ENCODE peak calls at places on chromosomes 13 and 19, in five cellular contexts. P is foreskin fibroblast, N is breast epithelium, J is activated B cell treated with CpG ODN at 0.5 μM for 24 hours, Y is HCT116. X is an unnamed sample.

GRCh38 chr19:7349961-7350711 is 1.4 kb downstream of the ARHGEF18 start:
- DNase-seq in P (no peak), N (no peak), J (peak), Y (no peak), X (no peak)

GRCh38 chr13:36736119-36736726 is 62.4 kb downstream of the SERTM1 start:
- DNase-seq in P (peak), N (no peak), J (no peak), Y (peak), X (peak)

GRCh38 chr13:30997697-30998547 is 65.5 kb downstream of the TEX26 start:
- DNase-seq in P (no peak), N (no peak), J (no peak), Y (no peak), X (no peak)

GRCh38 chr19:38057954-38058690 is 151.1 kb downstream of the SIPA1L3 start:
- DNase-seq in P (peak), N (peak), J (no peak), Y (no peak), X (no peak)

GRCh38 chr13:48066310-48066989 is 28.5 kb downstream of the MED4 start:
- DNase-seq in P (peak), N (no peak), J (no peak), Y (no peak), X (no peak)

GRCh38 chr19:39180749-39181148 is 16.0 kb upstream of the NCCRP1 start:
- DNase-seq in P (no peak), N (no peak), J (no peak), Y (no peak), X (no peak)

GRCh38 chr13:94351292-94352000 is 128.0 kb downstream of the DCT start:
- DNase-seq in P (peak), N (no peak), J (no peak), Y (no peak), X (no peak)

GRCh38 chr19:48922548-48923490 is 10.7 kb upstream of the DHDH start:
- DNase-seq in P (no peak), N (no peak), J (no peak), Y (no peak), X (no peak)

GRCh38 chr19:2040647-2041435 is 10.2 kb downstream of the MKNK2 start:
- DNase-seq in P (no peak), N (no peak), J (no peak), Y (no peak), X (no peak)

GRCh38 chr13:44903596-44903995 is 85.7 kb downstream of the NUFIP1 start:
- DNase-seq in P (peak), N (no peak), J (no peak), Y (no peak), X (no peak)

GRCh38 chr19:6057651-6058365 is 52.5 kb downstream of the RFX2 start:
- DNase-seq in P (no peak), N (peak), J (no peak), Y (no peak), X (no peak)

GRCh38 chr13:109704771-109705628 is 81.4 kb downstream of the IRS2 start:
- DNase-seq in P (peak), N (no peak), J (no peak), Y (no peak), X (no peak)

GRCh38 chr13:102667023-102667422 is 27.8 kb downstream of the METTL21C start:
- DNase-seq in P (no peak), N (no peak), J (no peak), Y (no peak), X (no peak)

GRCh38 chr13:98856983-98857382 is 104.5 kb upstream of the SLC15A1 start:
- DNase-seq in P (no peak), N (no peak), J (no peak), Y (no peak), X (no peak)

GRCh38 chr19:54014920-54015560 is 23.6 kb downstream of the CACNG6 start:
- DNase-seq in P (no peak), N (no peak), J (no peak), Y (no peak), X (no peak)

GRCh38 chr13:31978021-31978420 is 53.6 kb upstream of the FRY start:
- DNase-seq in P (no peak), N (no peak), J (no peak), Y (no peak), X (no peak)

GRCh38 chr19:18153555-18154134 is 682 bp downstream of the PIK3R2 start:
- DNase-seq in P (peak), N (no peak), J (no peak), Y (no peak), X (no peak)

GRCh38 chr13:102214956-102215355 is 186.9 kb downstream of the FGF14 start:
- DNase-seq in P (no peak), N (no peak), J (no peak), Y (no peak), X (no peak)

GRCh38 chr19:6521718-6522646 is 8.8 kb upstream of the TNFSF9 start:
- DNase-seq in P (no peak), N (no peak), J (peak), Y (no peak), X (no peak)

GRCh38 chr13:108779308-108779707 is 149.9 kb downstream of the MYO16 start:
- DNase-seq in P (no peak), N (no peak), J (no peak), Y (no peak), X (no peak)

GRCh38 chr19:55640577-55641375 is at the start of gene ZNF580:
- DNase-seq in P (peak), N (peak), J (peak), Y (no peak), X (no peak)

GRCh38 chr19:35162471-35163326 is 8.2 kb downstream of the FXYD5 start:
- DNase-seq in P (no peak), N (no peak), J (no peak), Y (peak), X (no peak)

GRCh38 chr19:9786342-9786741 is 17.8 kb upstream of the ZNF846 start:
- DNase-seq in P (no peak), N (no peak), J (no peak), Y (no peak), X (no peak)

GRCh38 chr13:29888306-29888705 is 37.9 kb upstream of the UBL3 start:
- DNase-seq in P (peak), N (no peak), J (no peak), Y (no peak), X (no peak)

GRCh38 chr19:45752639-45753038 is 16.4 kb downstream of the SIX5 start:
- DNase-seq in P (no peak), N (no peak), J (no peak), Y (no peak), X (no peak)

GRCh38 chr13:26255717-26256277 is 1.9 kb downstream of the CDK8 start:
- DNase-seq in P (peak), N (no peak), J (no peak), Y (no peak), X (no peak)
- TF ChIP-seq CTCF in P (peak), N (no peak), J (no peak), Y (peak), X (no peak)

GRCh38 chr13:52067237-52067636 is 42.7 kb downstream of the UTP14C start:
- DNase-seq in P (peak), N (no peak), J (no peak), Y (peak), X (no peak)
- TF ChIP-seq CTCF in P (no peak), N (no peak), J (no peak), Y (no peak), X (no peak)

DNA sequence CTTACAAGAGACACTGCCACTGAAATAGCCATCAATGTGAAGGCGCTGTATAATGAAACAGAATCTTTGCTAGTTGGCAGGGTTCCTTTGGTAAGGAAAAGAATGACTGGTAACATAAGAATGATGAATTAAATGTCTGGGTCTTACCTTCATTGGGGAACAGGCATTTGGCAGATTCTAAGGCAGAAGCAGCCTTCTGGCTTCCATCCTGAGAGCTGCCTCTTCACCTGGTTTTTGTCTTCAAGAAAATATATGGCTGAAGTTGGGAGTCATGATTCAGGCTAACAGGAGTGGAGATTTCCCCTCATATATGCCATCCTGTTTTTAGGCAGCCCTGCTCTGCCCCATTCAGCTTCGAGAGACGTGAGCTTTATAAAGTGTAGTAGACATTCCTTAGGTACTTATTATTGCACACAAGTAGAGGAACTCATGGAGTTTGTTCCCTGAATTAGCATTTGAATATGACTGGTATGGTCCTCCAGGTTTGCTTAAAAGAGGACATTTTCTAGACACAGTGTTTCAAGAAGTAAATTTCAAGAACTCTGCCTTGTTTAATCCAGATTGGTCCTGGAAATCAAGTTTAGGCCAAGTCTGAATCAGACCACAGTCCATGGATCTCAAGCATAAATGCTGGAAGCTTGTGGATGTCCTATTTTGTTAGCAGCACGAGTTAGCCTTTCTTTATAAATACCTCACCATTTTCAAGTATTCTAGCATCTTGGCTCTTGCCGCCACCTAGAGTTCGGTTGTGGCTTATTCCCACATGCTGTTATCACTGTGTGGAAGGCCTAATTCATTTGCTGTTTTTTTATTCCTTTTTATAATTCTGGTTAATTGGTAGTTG is 56.2 kb upstream of the AKAP11 start:
- DNase-seq in P (peak), N (no peak), J (no peak), Y (peak), X (peak)
- TF ChIP-seq CTCF in P (peak), N (no peak), J (no peak), Y (peak), X (no peak)

GRCh38 chr19:31055454-31055853 is 293.8 kb downstream of the TSHZ3 start:
- DNase-seq in P (no peak), N (no peak), J (no peak), Y (no peak), X (no peak)

GRCh38 chr19:31058676-31059075 is 290.6 kb downstream of the TSHZ3 start:
- DNase-seq in P (no peak), N (no peak), J (no peak), Y (no peak), X (no peak)

GRCh38 chr19:31049431-31049830 is 299.8 kb downstream of the TSHZ3 start:
- DNase-seq in P (no peak), N (no peak), J (no peak), Y (no peak), X (no peak)

DNA sequence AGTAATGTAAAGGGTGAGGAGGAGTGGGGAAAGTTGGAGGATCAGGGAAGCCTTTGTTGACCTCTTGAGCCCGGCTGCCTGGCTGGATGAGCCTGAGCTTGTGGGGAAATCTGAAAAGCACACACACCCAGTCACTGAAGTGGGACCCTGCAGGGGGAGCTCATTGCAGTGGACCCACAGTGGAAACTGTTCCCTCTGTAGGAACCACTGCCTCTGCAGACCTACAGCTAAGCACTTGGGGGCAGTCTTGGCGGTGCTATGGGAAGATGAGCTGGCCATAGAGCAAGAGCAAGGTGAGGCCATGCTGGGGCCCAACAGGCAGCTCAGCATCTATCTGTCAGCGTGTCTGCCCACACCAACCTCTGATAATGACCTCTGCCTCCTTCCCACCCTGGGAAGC is 294.8 kb downstream of the TSHZ3 start:
- DNase-seq in P (peak), N (no peak), J (no peak), Y (no peak), X (no peak)
- TF ChIP-seq CTCF in P (peak), N (no peak), J (no peak), Y (no peak), X (no peak)

GRCh38 chr13:97067342-97067895 is 73.1 kb upstream of the OXGR1 start:
- DNase-seq in P (peak), N (no peak), J (no peak), Y (no peak), X (no peak)
- TF ChIP-seq CTCF in P (no peak), N (no peak), J (no peak), Y (no peak), X (peak)

GRCh38 chr19:11597202-11598102 is at the start of gene ZNF627:
- DNase-seq in P (peak), N (peak), J (peak), Y (peak), X (peak)
- TF ChIP-seq CTCF in P (no peak), N (peak), J (no peak), Y (no peak), X (no peak)